ENCODE peak calls at places on chromosome 9, in ten cellular contexts. J is fibroblast of mammary gland, V is left lung, T is foreskin fibroblast, Z is PC-3, E is stomach, P is AG10803, F is mucosa of descending colon, D is pancreas, X is hepatocyte. Q is an unnamed sample.

GRCh38 chr9:104914458-104914857 is 13.5 kb downstream of the ABCA1 start:
- DNase-seq in F (no peak), T (no peak), E (no peak), J (no peak), Z (no peak), D (no peak), P (no peak), X (no peak), V (no peak), Q (no peak)

GRCh38 chr9:121450241-121450640 is 49.4 kb downstream of the GGTA1 start:
- DNase-seq in X (peak), J (peak), E (no peak), P (peak), F (peak), T (no peak), V (no peak), D (no peak), Z (no peak), Q (no peak)

GRCh38 chr9:105994970-105995369 is 300.6 kb downstream of the TMEM38B start:
- DNase-seq in T (no peak), V (peak), E (no peak), P (peak), D (no peak), J (peak), F (no peak), X (peak), Z (peak), Q (no peak)

GRCh38 chr9:97794666-97795065 is 58.4 kb upstream of the FOXE1 start:
- DNase-seq in D (no peak), E (no peak), P (no peak), J (no peak), X (no peak), Z (no peak), V (no peak), T (no peak), F (no peak), Q (no peak)

GRCh38 chr9:3385871-3386270 is 139.9 kb downstream of the RFX3 start:
- DNase-seq in P (no peak), X (no peak), J (no peak), E (no peak), Z (no peak), T (no peak), F (no peak), D (no peak), V (no peak), Q (no peak)

GRCh38 chr9:98806394-98807069 is 938 bp upstream of the GALNT12 start:
- DNase-seq in P (peak), Z (peak), T (peak), X (no peak), J (peak), V (no peak), F (no peak), D (no peak), E (no peak), Q (no peak)

GRCh38 chr9:83027153-83027867 is 35.6 kb downstream of the RASEF start:
- DNase-seq in T (peak), D (no peak), P (peak), X (peak), E (no peak), Z (peak), J (peak), F (no peak), V (no peak), Q (peak)

GRCh38 chr9:127388037-127388855 is 8.7 kb upstream of the SLC2A8 start:
- DNase-seq in F (peak), X (peak), T (peak), J (peak), V (no peak), P (peak), D (no peak), Z (peak), E (no peak), Q (peak)

GRCh38 chr9:98538626-98539031 is 170.1 kb downstream of the GABBR2 start:
- DNase-seq in D (no peak), X (no peak), Z (peak), P (peak), E (no peak), V (no peak), J (no peak), F (no peak), T (peak), Q (peak)

GRCh38 chr9:111857555-111858211 is 38.9 kb upstream of the UGCG start:
- DNase-seq in V (no peak), P (peak), X (peak), F (no peak), D (no peak), E (no peak), Z (peak), T (peak), J (peak), Q (no peak)

GRCh38 chr9:125561497-125562148 is 145.4 kb downstream of the MAPKAP1 start:
- DNase-seq in E (no peak), P (no peak), X (no peak), D (no peak), T (no peak), V (no peak), F (no peak), J (no peak), Z (no peak), Q (no peak)

GRCh38 chr9:33924978-33925797 is 108.2 kb downstream of the UBE2R2 start:
- DNase-seq in P (peak), D (peak), J (peak), T (peak), Z (peak), E (peak), V (no peak), F (peak), X (peak), Q (no peak)

GRCh38 chr9:72635197-72635596 is 113.8 kb downstream of the TMC1 start:
- DNase-seq in Z (no peak), V (no peak), E (no peak), F (no peak), D (no peak), P (no peak), T (no peak), X (no peak), J (no peak), Q (no peak)

GRCh38 chr9:93824386-93825294 is 130.5 kb downstream of the BARX1 start:
- DNase-seq in J (no peak), D (no peak), E (no peak), X (no peak), V (peak), T (no peak), F (no peak), P (no peak), Z (no peak), Q (no peak)

GRCh38 chr9:136769710-136770191 is 5.4 kb upstream of the LCN15 start:
- DNase-seq in D (no peak), P (no peak), Z (peak), J (no peak), V (peak), F (peak), E (no peak), T (peak), X (no peak), Q (no peak)

GRCh38 chr9:72465602-72466001 is 55.8 kb upstream of the TMC1 start:
- DNase-seq in D (no peak), X (no peak), V (no peak), Z (no peak), J (no peak), P (no peak), F (no peak), E (no peak), T (no peak), Q (no peak)

GRCh38 chr9:126297656-126298318 is 28.8 kb upstream of the MVB12B start:
- DNase-seq in E (no peak), V (no peak), X (no peak), F (no peak), Z (no peak), D (no peak), T (no peak), J (no peak), P (no peak), Q (no peak)

GRCh38 chr9:93097496-93098205 is 1.6 kb downstream of the CARD19 start:
- DNase-seq in X (no peak), D (no peak), P (no peak), F (peak), J (no peak), Z (peak), E (no peak), V (peak), T (peak), Q (no peak)

GRCh38 chr9:108643756-108644510 is 211.9 kb downstream of the ACTL7B start:
- DNase-seq in P (no peak), E (no peak), J (peak), V (no peak), T (peak), Z (peak), D (no peak), F (no peak), X (no peak), Q (peak)

GRCh38 chr9:133858771-133859170 is 120.6 kb upstream of the SARDH start:
- DNase-seq in T (no peak), D (no peak), E (no peak), Z (no peak), P (no peak), F (no peak), V (peak), J (no peak), X (no peak), Q (no peak)
- TF ChIP-seq CTCF in T (no peak), D (no peak), E (no peak), Z (no peak), P (no peak), F (no peak), V (no peak), J (no peak), X (no peak), Q (no peak)

GRCh38 chr9:86634501-86634900 is 280.3 kb upstream of the TUT7 start:
- DNase-seq in X (no peak), Z (no peak), F (no peak), E (no peak), D (no peak), J (no peak), V (no peak), T (no peak), P (no peak), Q (no peak)

GRCh38 chr9:86632537-86632936 is 278.3 kb upstream of the TUT7 start:
- DNase-seq in E (no peak), Z (no peak), V (no peak), F (no peak), T (peak), P (peak), J (no peak), D (no peak), X (no peak), Q (no peak)

GRCh38 chr9:86636051-86636450 is 281.8 kb upstream of the TUT7 start:
- DNase-seq in V (no peak), T (no peak), E (no peak), Z (no peak), J (no peak), D (no peak), P (no peak), X (no peak), F (no peak), Q (no peak)

GRCh38 chr9:86636614-86637013 is 282.4 kb upstream of the TUT7 start:
- DNase-seq in F (no peak), J (no peak), X (no peak), T (no peak), D (no peak), Z (no peak), E (no peak), V (no peak), P (no peak), Q (no peak)

DNA sequence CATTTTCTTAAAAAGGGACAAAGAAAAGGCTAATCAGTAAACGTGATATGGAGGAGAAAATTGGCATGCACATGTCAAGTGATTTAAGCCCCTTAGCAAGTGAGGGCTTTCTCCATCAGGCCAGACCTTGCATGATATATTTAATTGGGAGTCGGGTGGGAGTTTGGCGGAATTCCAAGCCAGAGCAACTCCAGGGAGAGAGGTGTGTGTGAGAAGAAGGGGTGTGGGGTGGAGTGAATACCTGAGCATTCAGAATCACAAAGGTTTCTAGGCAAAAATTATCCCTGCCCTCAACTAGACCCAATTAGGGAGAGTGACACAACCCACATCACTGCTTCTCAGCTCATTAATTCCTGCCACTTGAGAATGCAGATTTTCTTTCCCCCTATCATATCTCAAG is 279.7 kb upstream of the TUT7 start:
- DNase-seq in E (no peak), J (no peak), T (no peak), P (no peak), V (no peak), F (no peak), D (no peak), Z (no peak), X (no peak), Q (no peak)
- H3K4me3 ChIP-seq in E (no peak), J (no peak), T (no peak), P (no peak), V (no peak), F (no peak), D (no peak), Z (no peak), X (no peak), Q (no peak)

GRCh38 chr9:130432362-130432761 is 12.4 kb upstream of the ASS1 start:
- DNase-seq in X (no peak), Z (peak), F (no peak), V (no peak), P (no peak), J (no peak), D (no peak), E (no peak), T (no peak), Q (no peak)
- TF ChIP-seq CTCF in X (no peak), Z (peak), F (no peak), V (no peak), P (no peak), J (no peak), D (no peak), E (no peak), T (peak), Q (no peak)

GRCh38 chr9:38084556-38084880 is 15.5 kb upstream of the SHB start:
- DNase-seq in F (no peak), E (no peak), T (no peak), V (no peak), J (no peak), P (no peak), D (no peak), X (no peak), Z (no peak), Q (no peak)

GRCh38 chr9:38083858-38084555 is 15.0 kb upstream of the SHB start:
- DNase-seq in T (no peak), J (no peak), X (no peak), F (no peak), E (no peak), V (no peak), D (no peak), Z (peak), P (peak), Q (no peak)

GRCh38 chr9:38081356-38082108 is 12.5 kb upstream of the SHB start:
- DNase-seq in J (no peak), E (no peak), D (no peak), V (no peak), T (peak), Z (no peak), X (no peak), F (no peak), P (no peak), Q (no peak)

GRCh38 chr9:38085308-38085707 is 16.3 kb upstream of the SHB start:
- DNase-seq in T (no peak), E (no peak), X (no peak), J (no peak), P (no peak), Z (no peak), F (no peak), V (no peak), D (no peak), Q (no peak)

DNA sequence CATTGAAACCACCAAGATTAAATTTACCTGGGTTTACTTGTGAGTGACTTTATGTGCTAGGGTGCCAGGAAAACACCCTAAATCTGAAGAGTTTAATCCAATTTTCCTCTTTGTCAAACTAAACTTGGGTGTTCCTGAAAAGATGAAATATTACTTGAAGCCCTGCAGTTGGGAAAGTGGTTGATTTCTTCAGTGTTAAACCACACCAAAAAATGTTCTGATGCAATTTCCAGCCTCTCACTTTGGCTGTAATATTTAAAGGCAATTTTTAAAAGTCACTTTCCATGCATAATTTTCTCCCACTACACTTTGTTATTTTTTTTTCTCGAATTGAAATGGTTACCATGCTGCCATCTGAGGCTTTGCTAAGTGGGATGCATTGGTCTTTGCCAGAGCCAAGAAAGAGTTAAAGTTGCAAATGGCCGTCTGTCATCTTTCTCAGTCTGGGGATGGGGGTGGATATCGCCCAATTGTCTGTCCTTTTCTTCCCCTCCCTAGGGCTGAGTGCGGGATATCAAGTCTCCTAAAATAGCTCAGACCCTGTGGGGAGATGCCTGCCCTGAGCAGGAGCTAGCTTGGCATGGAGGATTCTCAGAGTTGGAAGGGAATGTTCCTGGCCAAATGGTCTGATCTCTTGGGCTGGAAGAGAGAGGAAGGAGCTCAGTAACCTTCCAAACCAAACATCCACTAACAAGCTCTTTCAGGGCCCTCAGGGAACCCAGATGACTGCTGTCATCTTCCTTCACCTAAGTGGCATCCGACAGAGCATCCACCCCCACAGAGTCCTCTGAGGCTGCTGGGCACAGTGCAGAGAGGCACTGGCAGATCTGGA is 13.6 kb upstream of the SHB start:
- DNase-seq in F (no peak), P (peak), J (no peak), V (no peak), E (no peak), Z (no peak), X (no peak), D (no peak), T (no peak), Q (no peak)
- H3K4me3 ChIP-seq in F (no peak), P (no peak), J (no peak), V (no peak), E (no peak), Z (no peak), X (no peak), D (no peak), T (no peak), Q (no peak)

GRCh38 chr9:133727277-133727875 is 10.8 kb downstream of the SARDH start:
- DNase-seq in X (peak), E (no peak), F (no peak), P (no peak), D (no peak), J (no peak), T (no peak), V (peak), Z (peak), Q (no peak)
- TF ChIP-seq CTCF in X (peak), E (no peak), F (no peak), P (no peak), D (no peak), J (no peak), T (no peak), V (no peak), Z (peak), Q (no peak)

GRCh38 chr9:77885104-77885672 is 146.4 kb downstream of the GNAQ start:
- DNase-seq in D (no peak), V (no peak), T (no peak), X (no peak), E (no peak), F (no peak), P (no peak), J (no peak), Z (no peak), Q (no peak)

GRCh38 chr9:77882294-77882693 is 149.3 kb downstream of the GNAQ start:
- DNase-seq in J (no peak), T (no peak), Z (no peak), X (no peak), D (no peak), V (no peak), F (no peak), P (no peak), E (no peak), Q (no peak)

GRCh38 chr9:77881111-77881510 is 150.5 kb downstream of the GNAQ start:
- DNase-seq in D (no peak), E (no peak), V (no peak), P (no peak), Z (no peak), F (peak), T (no peak), X (no peak), J (no peak), Q (no peak)

GRCh38 chr9:77883846-77884771 is 147.5 kb downstream of the GNAQ start:
- DNase-seq in P (peak), J (peak), V (no peak), E (no peak), T (no peak), Z (no peak), F (no peak), X (no peak), D (no peak), Q (no peak)

DNA sequence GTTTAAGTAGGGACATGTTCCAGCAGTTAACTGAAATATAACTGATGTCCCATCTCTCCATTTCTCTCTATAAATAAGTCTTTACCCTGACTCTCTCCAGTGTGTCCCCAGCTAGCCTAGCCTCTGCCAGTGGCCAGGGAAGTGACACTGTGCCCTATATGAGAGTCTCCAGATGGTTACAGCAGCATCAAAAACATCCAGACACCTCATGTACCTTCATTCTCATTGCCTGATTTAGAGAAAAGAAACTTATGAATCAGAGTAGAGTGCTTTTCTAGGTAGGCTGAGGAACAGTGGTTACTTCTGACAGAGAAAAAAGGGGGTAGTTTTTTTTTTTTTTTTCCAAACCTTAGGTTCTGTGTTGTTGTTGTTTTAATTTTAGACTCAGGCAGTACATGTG is 148.5 kb downstream of the GNAQ start:
- DNase-seq in P (no peak), T (no peak), D (no peak), Z (no peak), X (no peak), F (no peak), E (no peak), J (no peak), V (no peak), Q (no peak)
- H3K4me3 ChIP-seq in P (no peak), T (no peak), D (no peak), Z (no peak), X (no peak), F (no peak), E (no peak), J (no peak), V (no peak), Q (no peak)

GRCh38 chr9:36341936-36342577 is 58.0 kb downstream of the RNF38 start:
- DNase-seq in X (no peak), J (peak), P (peak), V (no peak), E (no peak), Z (no peak), F (no peak), T (no peak), D (no peak), Q (no peak)

GRCh38 chr9:36346578-36346977 is 53.5 kb downstream of the RNF38 start:
- DNase-seq in J (no peak), E (no peak), V (no peak), D (no peak), F (no peak), T (no peak), Z (no peak), P (no peak), X (no peak), Q (no peak)

GRCh38 chr9:36345103-36345846 is 54.8 kb downstream of the RNF38 start:
- DNase-seq in X (no peak), E (no peak), V (no peak), D (no peak), F (no peak), Z (no peak), J (no peak), T (no peak), P (no peak), Q (no peak)
- TF ChIP-seq CTCF in X (no peak), E (no peak), V (no peak), D (no peak), F (no peak), Z (peak), J (no peak), T (no peak), P (no peak), Q (no peak)

GRCh38 chr9:37119360-37119759 is 1.0 kb upstream of the ZCCHC7 start:
- DNase-seq in T (no peak), D (no peak), F (no peak), J (no peak), Z (no peak), E (no peak), X (no peak), V (no peak), P (no peak), Q (no peak)
- H3K4me3 ChIP-seq in T (no peak), D (no peak), F (no peak), J (no peak), Z (no peak), E (no peak), X (peak), V (no peak), P (no peak), Q (no peak)

Q was measured in retinal pigment epithelial cell.